ENCODE peak calls at places on chromosomes 4 and X, in ten cellular contexts. G is left lung; Q is tibial artery; Y is NCI-H2171; O is hypothalamus; V is NCI-H524; Z is progenitor cell of endocrine pancreas; W is CD4-positive, alpha-beta T cell; B is AG04449; N is head of caudate nucleus. J is an unnamed sample.

GRCh38 chr4:179095585-179096228 is 1653.5 kb upstream of the AGA start:
- DNase-seq in G (no peak), Q (no peak), Y (no peak), O (no peak), V (no peak), Z (peak), W (no peak), B (no peak), N (no peak), J (no peak)

GRCh38 chrX:153900806-153901752 is 3.4 kb upstream of the AVPR2 start:
- DNase-seq in G (peak), Q (peak), Y (peak), O (no peak), V (peak), Z (no peak), W (peak), B (peak), N (no peak), J (peak)

GRCh38 chrX:65690057-65690855 is 22.8 kb downstream of the MSN start:
- DNase-seq in G (no peak), Q (peak), Y (no peak), O (peak), V (no peak), Z (no peak), W (no peak), B (no peak), N (no peak), J (no peak)

GRCh38 chr4:3781193-3781886 is 15.2 kb downstream of the ADRA2C start:
- DNase-seq in G (peak), Q (no peak), Y (no peak), O (no peak), V (no peak), Z (no peak), W (no peak), B (no peak), N (no peak), J (no peak)

GRCh38 chrX:130204647-130205046 is 32.9 kb downstream of the RAB33A start:
- DNase-seq in G (no peak), Q (no peak), Y (no peak), O (no peak), V (no peak), Z (no peak), W (no peak), B (no peak), N (no peak), J (no peak)

GRCh38 chr4:93777081-93777460 is 51.5 kb upstream of the ATOH1 start:
- DNase-seq in G (no peak), Q (no peak), Y (no peak), O (no peak), V (no peak), Z (no peak), W (no peak), B (no peak), N (no peak), J (no peak)

GRCh38 chr4:142480244-142480643 is 365.9 kb downstream of the INPP4B start:
- DNase-seq in G (no peak), Q (no peak), Y (no peak), O (no peak), V (peak), Z (no peak), W (no peak), B (no peak), N (no peak), J (no peak)

GRCh38 chr4:70722199-70722791 is 531 bp downstream of the RUFY3 start:
- DNase-seq in G (no peak), Q (no peak), Y (peak), O (peak), V (peak), Z (no peak), W (no peak), B (no peak), N (peak), J (peak)

GRCh38 chrX:87338510-87338909 is 179.1 kb upstream of the KLHL4 start:
- DNase-seq in G (no peak), Q (no peak), Y (no peak), O (no peak), V (no peak), Z (no peak), W (no peak), B (no peak), N (no peak), J (no peak)

J was measured in activated CD4-positive, alpha-beta memory T cell treated with anti-CD3 and anti-CD28 coated beads for 36 hours.